ENCODE peak calls at places on chromosomes 13 and 19, in seven cellular contexts. One of them, this sample, is unnamed.

GRCh38 chr19:56111601-56112312 is 9.3 kb downstream of the ZNF787 start:
- DNase-seq in IMR-90: no peak
- DNase-seq in mucosa of descending colon: peak
- DNase-seq in GM03348: no peak
- DNase-seq in SHP77: no peak
- DNase-seq in activated naive CD4-positive, alpha-beta T cell: peak
- DNase-seq in mucosa of gallbladder: peak
- DNase-seq in this sample: no peak

GRCh38 chr13:49410477-49410876 is 33.4 kb downstream of the CAB39L start:
- DNase-seq in IMR-90: no peak
- DNase-seq in mucosa of gallbladder: no peak
- DNase-seq in GM03348: no peak
- DNase-seq in SHP77: no peak
- DNase-seq in activated naive CD4-positive, alpha-beta T cell: no peak
- DNase-seq in mucosa of descending colon: no peak
- DNase-seq in this sample: no peak

GRCh38 chr13:67223024-67223423 is 7.1 kb downstream of the PCDH9 start:
- DNase-seq in IMR-90: peak
- DNase-seq in mucosa of descending colon: no peak
- DNase-seq in activated naive CD4-positive, alpha-beta T cell: no peak
- DNase-seq in GM03348: peak
- DNase-seq in mucosa of gallbladder: no peak
- DNase-seq in SHP77: no peak
- DNase-seq in this sample: no peak

GRCh38 chr13:113956571-113956970 is 17.3 kb downstream of the C13orf46 start:
- DNase-seq in mucosa of descending colon: peak
- DNase-seq in activated naive CD4-positive, alpha-beta T cell: no peak
- DNase-seq in mucosa of gallbladder: no peak
- DNase-seq in IMR-90: no peak
- DNase-seq in SHP77: no peak
- DNase-seq in GM03348: no peak
- DNase-seq in this sample: no peak

GRCh38 chr19:46788968-46789338 is 559 bp upstream of the SLC1A5 start:
- DNase-seq in IMR-90: no peak
- DNase-seq in SHP77: no peak
- DNase-seq in activated naive CD4-positive, alpha-beta T cell: no peak
- DNase-seq in mucosa of gallbladder: no peak
- DNase-seq in GM03348: no peak
- DNase-seq in mucosa of descending colon: no peak
- DNase-seq in this sample: no peak

GRCh38 chr13:113207890-113208423 is 512 bp downstream of the PCID2 start:
- DNase-seq in activated naive CD4-positive, alpha-beta T cell: no peak
- DNase-seq in SHP77: peak
- DNase-seq in mucosa of descending colon: peak
- DNase-seq in mucosa of gallbladder: no peak
- DNase-seq in IMR-90: peak
- DNase-seq in GM03348: peak
- DNase-seq in this sample: peak

GRCh38 chr19:1401138-1401888 is at the start of gene GAMT:
- DNase-seq in SHP77: peak
- DNase-seq in GM03348: peak
- DNase-seq in IMR-90: no peak
- DNase-seq in mucosa of descending colon: no peak
- DNase-seq in activated naive CD4-positive, alpha-beta T cell: no peak
- DNase-seq in mucosa of gallbladder: no peak
- DNase-seq in this sample: no peak

GRCh38 chr13:82323101-82323500 is 1559.2 kb downstream of the SLITRK1 start:
- DNase-seq in SHP77: no peak
- DNase-seq in mucosa of gallbladder: no peak
- DNase-seq in IMR-90: no peak
- DNase-seq in mucosa of descending colon: no peak
- DNase-seq in GM03348: no peak
- DNase-seq in activated naive CD4-positive, alpha-beta T cell: no peak
- DNase-seq in this sample: no peak

GRCh38 chr19:50569023-50569697 is 925 bp upstream of the LRRC4B start:
- DNase-seq in mucosa of descending colon: no peak
- DNase-seq in GM03348: no peak
- DNase-seq in mucosa of gallbladder: no peak
- DNase-seq in SHP77: no peak
- DNase-seq in IMR-90: no peak
- DNase-seq in activated naive CD4-positive, alpha-beta T cell: no peak
- DNase-seq in this sample: no peak

GRCh38 chr19:44856438-44857083 is 10.5 kb downstream of the NECTIN2 start:
- DNase-seq in mucosa of descending colon: no peak
- DNase-seq in mucosa of gallbladder: no peak
- DNase-seq in SHP77: peak
- DNase-seq in activated naive CD4-positive, alpha-beta T cell: no peak
- DNase-seq in IMR-90: no peak
- DNase-seq in GM03348: no peak
- DNase-seq in this sample: no peak

GRCh38 chr19:29478578-29479565 is 46.9 kb upstream of the VSTM2B start:
- DNase-seq in IMR-90: no peak
- DNase-seq in SHP77: peak
- DNase-seq in GM03348: peak
- DNase-seq in mucosa of gallbladder: peak
- DNase-seq in mucosa of descending colon: peak
- DNase-seq in activated naive CD4-positive, alpha-beta T cell: no peak
- DNase-seq in this sample: no peak

This sample was measured in NCI-H774.